ENCODE peak calls at places on chromosome 5, in nine cellular contexts. N is cardiac muscle cell; I is CD8-positive, alpha-beta T cell; K is Peyer's patch; Q is adipocyte; P is hepatocyte; V is ascending aorta; U is fibroblast of lung; M is SJSA1. L is an unnamed sample. For H3K9me3, the result is how much of the 10 kb centered on the place peaks cover.

GRCh38 chr5:158430166-158430828 is 571.4 kb upstream of the CLINT1 start:
- DNase-seq in U (peak), K (no peak), V (no peak), P (no peak), I (no peak), N (no peak), Q (peak), M (no peak), L (no peak)

GRCh38 chr5:138653502-138653901 is 78.3 kb upstream of the HSPA9 start:
- DNase-seq in K (no peak), N (peak), V (no peak), P (peak), M (no peak), Q (peak), I (no peak), U (peak), L (no peak)

GRCh38 chr5:169071-169727 is 22.1 kb upstream of the LRRC14B start:
- DNase-seq in K (no peak), I (no peak), P (no peak), N (peak), V (no peak), M (no peak), Q (peak), U (peak), L (no peak)

GRCh38 chr5:134510970-134511795 is 14.3 kb upstream of the JADE2 start:
- DNase-seq in Q (peak), V (no peak), P (peak), U (no peak), K (no peak), I (no peak), M (peak), N (peak), L (no peak)

GRCh38 chr5:78243639-78244038 is 50.9 kb downstream of the AP3B1 start:
- DNase-seq in U (peak), N (peak), M (no peak), I (no peak), P (no peak), Q (peak), K (no peak), V (no peak), L (no peak)

GRCh38 chr5:122434120-122434519 is 122.1 kb downstream of the SNCAIP start:
- DNase-seq in V (no peak), N (no peak), P (no peak), U (no peak), K (no peak), M (no peak), I (no peak), Q (peak), L (no peak)

GRCh38 chr5:108101105-108101504 is 280.8 kb downstream of the FBXL17 start:
- DNase-seq in M (no peak), K (no peak), P (no peak), U (no peak), V (no peak), N (no peak), I (no peak), Q (peak), L (no peak)

GRCh38 chr5:129204525-129204924 is 110.0 kb downstream of the ISOC1 start:
- DNase-seq in P (no peak), M (no peak), V (no peak), N (peak), K (no peak), U (no peak), I (no peak), Q (peak), L (no peak)

GRCh38 chr5:35644543-35644942 is 26.9 kb downstream of the SPEF2 start:
- DNase-seq in N (no peak), V (no peak), K (no peak), P (no peak), U (no peak), I (no peak), Q (no peak), M (no peak), L (no peak)

GRCh38 chr5:117889592-117889991 is 1098.8 kb downstream of the DTWD2 start:
- DNase-seq in V (no peak), P (no peak), M (no peak), N (peak), Q (peak), U (peak), I (no peak), K (no peak), L (no peak)

GRCh38 chr5:3429962-3430361 is 165.7 kb upstream of the IRX1 start:
- DNase-seq in K (no peak), V (no peak), M (no peak), P (no peak), Q (no peak), U (no peak), I (no peak), N (no peak), L (no peak)

GRCh38 chr5:150901446-150901845 is 3.3 kb downstream of the ZNF300 start:
- DNase-seq in N (no peak), P (no peak), U (no peak), Q (no peak), V (no peak), M (no peak), I (no peak), K (no peak), L (no peak)

DNA sequence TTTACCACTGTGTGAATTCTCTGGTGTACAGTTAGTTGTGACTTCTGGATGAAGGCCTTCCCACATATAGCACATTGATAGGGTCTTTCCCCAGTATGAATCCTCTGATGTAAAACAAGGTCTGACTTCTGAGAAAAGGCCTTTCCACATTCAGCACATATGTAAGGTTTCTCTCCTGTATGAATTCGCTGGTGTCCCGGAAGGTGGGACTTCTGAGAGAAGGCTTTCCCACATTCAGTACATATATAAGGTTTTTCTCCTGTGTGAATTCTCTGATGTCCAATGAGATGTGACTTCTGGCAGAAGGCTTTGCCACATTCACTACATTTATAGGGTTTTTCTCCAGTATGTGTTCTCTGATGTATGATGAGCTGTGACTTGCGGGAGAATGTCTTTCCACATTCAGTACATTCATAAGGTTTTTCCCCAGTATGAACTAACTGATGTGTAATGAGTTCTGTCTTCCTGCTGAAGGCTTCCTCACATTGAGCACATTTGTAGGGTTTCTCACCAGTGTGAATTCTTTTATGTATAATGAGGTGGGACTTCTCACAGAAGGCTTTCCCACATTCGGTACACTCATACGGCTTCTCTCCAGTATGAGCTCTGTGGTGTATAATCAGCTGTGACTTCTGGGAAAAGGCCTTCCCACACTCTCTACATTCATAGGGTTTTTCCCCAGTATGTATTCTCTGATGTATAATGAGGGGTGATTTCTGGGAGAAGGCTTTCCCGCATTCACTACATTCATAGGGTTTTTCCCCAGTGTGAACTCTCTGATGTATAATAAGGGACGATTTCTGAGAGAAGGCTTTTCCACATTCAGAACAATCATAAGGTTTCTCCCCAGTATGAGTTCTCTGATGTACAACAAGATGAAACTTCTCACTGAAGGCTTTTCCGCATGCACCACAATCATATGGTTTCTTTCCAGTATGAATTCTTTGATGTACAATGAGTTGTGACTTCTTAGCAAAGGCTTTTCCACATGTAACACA is 9.1 kb downstream of the ZNF300 start:
- DNase-seq in M (no peak), V (no peak), I (no peak), P (no peak), N (no peak), U (peak), Q (no peak), K (no peak), L (no peak)
- H3K9me3 ChIP-seq in M (under half), V (half or more), I (half or more), P (half or more), N (under half), U (under half), Q (half or more), K (under half), L (under half)

GRCh38 chr5:176986280-176986679 is 20.3 kb downstream of the UIMC1 start:
- DNase-seq in N (no peak), P (no peak), V (no peak), K (no peak), Q (no peak), I (no peak), M (no peak), U (no peak), L (no peak)

GRCh38 chr5:176987583-176987982 is 19.0 kb downstream of the UIMC1 start:
- DNase-seq in Q (no peak), U (no peak), P (no peak), M (no peak), V (no peak), I (no peak), K (no peak), N (no peak), L (no peak)

GRCh38 chr5:176979669-176980068 is 26.9 kb downstream of the UIMC1 start:
- DNase-seq in M (no peak), V (no peak), I (no peak), K (no peak), N (no peak), U (no peak), Q (no peak), P (no peak), L (no peak)

GRCh38 chr5:176980818-176981217 is 25.8 kb downstream of the UIMC1 start:
- DNase-seq in P (no peak), U (no peak), M (no peak), Q (no peak), I (no peak), K (no peak), N (no peak), V (no peak), L (no peak)

GRCh38 chr5:176985516-176985915 is 21.1 kb downstream of the UIMC1 start:
- DNase-seq in V (no peak), K (peak), U (no peak), I (peak), Q (no peak), M (no peak), P (no peak), N (no peak), L (peak)
- H3K9me3 ChIP-seq in V (under half), K (under half), U (under half), I (under half), Q (under half), M (under half), P (under half), N (under half), L (under half)

GRCh38 chr5:60578295-60578694 is 121.7 kb downstream of the DEPDC1B start:
- DNase-seq in N (no peak), K (no peak), V (no peak), I (no peak), M (no peak), P (no peak), U (no peak), Q (no peak), L (no peak)

GRCh38 chr5:60576425-60576824 is 123.5 kb downstream of the DEPDC1B start:
- DNase-seq in N (no peak), V (no peak), M (no peak), P (no peak), I (no peak), Q (no peak), K (no peak), U (no peak), L (no peak)

GRCh38 chr5:60577116-60577515 is 122.8 kb downstream of the DEPDC1B start:
- DNase-seq in N (peak), M (no peak), V (no peak), U (no peak), Q (no peak), I (no peak), K (no peak), P (no peak), L (no peak)
- H3K9me3 ChIP-seq in N (under half), M (under half), V (under half), U (under half), Q (under half), I (under half), K (under half), P (under half), L (under half)

DNA sequence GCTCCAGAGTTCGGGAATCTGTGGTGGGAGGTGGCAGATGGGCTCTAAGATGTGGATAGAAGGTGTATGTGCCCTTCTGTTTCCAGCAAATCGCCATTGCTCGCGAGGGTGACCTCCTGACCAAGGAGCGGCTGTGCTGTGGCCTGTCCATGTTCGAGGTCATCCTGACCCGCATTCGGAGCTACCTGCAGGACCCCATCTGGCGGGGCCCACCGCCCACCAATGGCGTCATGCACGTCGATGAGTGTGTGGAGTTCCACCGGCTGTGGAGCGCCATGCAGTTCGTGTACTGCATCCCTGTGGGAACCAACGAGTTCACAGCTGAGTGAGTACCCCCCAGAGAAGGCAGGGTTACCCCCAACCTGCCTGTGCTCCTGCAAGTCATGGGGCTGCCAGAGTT is 70.9 kb upstream of the NIPAL4 start:
- DNase-seq in N (no peak), M (no peak), K (no peak), Q (no peak), U (no peak), I (no peak), P (no peak), V (no peak), L (no peak)
- H3K9me3 ChIP-seq in N (under half), M (under half), K (under half), Q (under half), U (under half), I (under half), P (under half), V (under half), L (under half)

GRCh38 chr5:111929892-111930291 is 172.9 kb upstream of the NREP start:
- DNase-seq in I (no peak), P (peak), M (no peak), K (no peak), U (peak), Q (peak), N (peak), V (no peak), L (no peak)
- H3K9me3 ChIP-seq in I (under half), P (under half), M (under half), K (under half), U (under half), Q (under half), N (under half), V (under half), L (under half)

L was measured in CD4-positive, alpha-beta memory T cell.